ENCODE peak calls at places on chromosomes 6 and 20, in nine cellular contexts. One of them, this sample, is unnamed.

GRCh38 chr6:110618591-110619267 is 142.3 kb upstream of the SLC22A16 start:
- DNase-seq in uterus: no peak
- DNase-seq in AG04450: no peak
- DNase-seq in activated CD8-positive, alpha-beta T cell treated with anti-CD3 and anti-CD28 coated beads for 36 hours: no peak
- DNase-seq in fibroblast of lung: peak
- DNase-seq in HepG2: peak
- DNase-seq in tibial artery: no peak
- DNase-seq in WTC11: no peak
- DNase-seq in OCI-LY7: peak
- DNase-seq in this sample: peak

GRCh38 chr6:32397252-32397920 is 9.6 kb downstream of the BTNL2 start:
- DNase-seq in uterus: no peak
- DNase-seq in AG04450: no peak
- DNase-seq in activated CD8-positive, alpha-beta T cell treated with anti-CD3 and anti-CD28 coated beads for 36 hours: no peak
- DNase-seq in fibroblast of lung: no peak
- DNase-seq in HepG2: no peak
- DNase-seq in tibial artery: no peak
- DNase-seq in WTC11: no peak
- DNase-seq in OCI-LY7: peak
- DNase-seq in this sample: peak

GRCh38 chr6:113315068-113315467 is 542.1 kb upstream of the MARCKS start:
- DNase-seq in uterus: no peak
- DNase-seq in AG04450: no peak
- DNase-seq in activated CD8-positive, alpha-beta T cell treated with anti-CD3 and anti-CD28 coated beads for 36 hours: no peak
- DNase-seq in fibroblast of lung: no peak
- DNase-seq in HepG2: no peak
- DNase-seq in tibial artery: no peak
- DNase-seq in WTC11: no peak
- DNase-seq in OCI-LY7: no peak
- DNase-seq in this sample: no peak

GRCh38 chr6:167985911-167986595 is 11.4 kb upstream of the KIF25 start:
- DNase-seq in uterus: no peak
- DNase-seq in AG04450: no peak
- DNase-seq in activated CD8-positive, alpha-beta T cell treated with anti-CD3 and anti-CD28 coated beads for 36 hours: no peak
- DNase-seq in fibroblast of lung: no peak
- DNase-seq in HepG2: no peak
- DNase-seq in tibial artery: no peak
- DNase-seq in WTC11: no peak
- DNase-seq in OCI-LY7: no peak
- DNase-seq in this sample: no peak

GRCh38 chr6:33975631-33976424 is 170.1 kb downstream of the GRM4 start:
- DNase-seq in uterus: peak
- DNase-seq in AG04450: no peak
- DNase-seq in activated CD8-positive, alpha-beta T cell treated with anti-CD3 and anti-CD28 coated beads for 36 hours: no peak
- DNase-seq in fibroblast of lung: no peak
- DNase-seq in HepG2: no peak
- DNase-seq in tibial artery: peak
- DNase-seq in WTC11: peak
- DNase-seq in OCI-LY7: no peak
- DNase-seq in this sample: no peak

GRCh38 chr6:1392813-1393640 is 3.7 kb downstream of the FOXF2 start:
- DNase-seq in uterus: no peak
- DNase-seq in AG04450: no peak
- DNase-seq in activated CD8-positive, alpha-beta T cell treated with anti-CD3 and anti-CD28 coated beads for 36 hours: no peak
- DNase-seq in fibroblast of lung: peak
- DNase-seq in HepG2: no peak
- DNase-seq in tibial artery: no peak
- DNase-seq in WTC11: no peak
- DNase-seq in OCI-LY7: no peak
- DNase-seq in this sample: no peak

GRCh38 chr6:109961666-109962065 is 16.4 kb upstream of the GPR6 start:
- DNase-seq in uterus: no peak
- DNase-seq in AG04450: no peak
- DNase-seq in activated CD8-positive, alpha-beta T cell treated with anti-CD3 and anti-CD28 coated beads for 36 hours: peak
- DNase-seq in fibroblast of lung: no peak
- DNase-seq in HepG2: no peak
- DNase-seq in tibial artery: no peak
- DNase-seq in WTC11: no peak
- DNase-seq in OCI-LY7: no peak
- DNase-seq in this sample: no peak

GRCh38 chr6:134198093-134198492 is 119.8 kb downstream of the SGK1 start:
- DNase-seq in uterus: no peak
- DNase-seq in AG04450: no peak
- DNase-seq in activated CD8-positive, alpha-beta T cell treated with anti-CD3 and anti-CD28 coated beads for 36 hours: no peak
- DNase-seq in fibroblast of lung: no peak
- DNase-seq in HepG2: peak
- DNase-seq in tibial artery: no peak
- DNase-seq in WTC11: no peak
- DNase-seq in OCI-LY7: no peak
- DNase-seq in this sample: no peak

GRCh38 chr6:53361549-53362031 is 12.8 kb upstream of the ELOVL5 start:
- DNase-seq in uterus: no peak
- DNase-seq in AG04450: no peak
- DNase-seq in activated CD8-positive, alpha-beta T cell treated with anti-CD3 and anti-CD28 coated beads for 36 hours: peak
- DNase-seq in fibroblast of lung: no peak
- DNase-seq in HepG2: no peak
- DNase-seq in tibial artery: no peak
- DNase-seq in WTC11: no peak
- DNase-seq in OCI-LY7: no peak
- DNase-seq in this sample: peak

GRCh38 chr6:118712955-118713354 is 61.6 kb upstream of the CEP85L start:
- DNase-seq in uterus: no peak
- DNase-seq in AG04450: no peak
- DNase-seq in activated CD8-positive, alpha-beta T cell treated with anti-CD3 and anti-CD28 coated beads for 36 hours: no peak
- DNase-seq in fibroblast of lung: peak
- DNase-seq in HepG2: no peak
- DNase-seq in tibial artery: no peak
- DNase-seq in WTC11: no peak
- DNase-seq in OCI-LY7: no peak
- DNase-seq in this sample: no peak

GRCh38 chr6:166419268-166419667 is 36.5 kb upstream of the MPC1 start:
- DNase-seq in uterus: no peak
- DNase-seq in AG04450: no peak
- DNase-seq in activated CD8-positive, alpha-beta T cell treated with anti-CD3 and anti-CD28 coated beads for 36 hours: peak
- DNase-seq in fibroblast of lung: peak
- DNase-seq in HepG2: no peak
- DNase-seq in tibial artery: peak
- DNase-seq in WTC11: no peak
- DNase-seq in OCI-LY7: peak
- DNase-seq in this sample: peak

GRCh38 chr6:7138111-7138510 is 30.4 kb downstream of the RREB1 start:
- DNase-seq in uterus: no peak
- DNase-seq in AG04450: no peak
- DNase-seq in activated CD8-positive, alpha-beta T cell treated with anti-CD3 and anti-CD28 coated beads for 36 hours: no peak
- DNase-seq in fibroblast of lung: no peak
- DNase-seq in HepG2: no peak
- DNase-seq in tibial artery: no peak
- DNase-seq in WTC11: no peak
- DNase-seq in OCI-LY7: no peak
- DNase-seq in this sample: no peak

GRCh38 chr6:3958255-3958654 is 109.1 kb downstream of the FAM50B start:
- DNase-seq in uterus: no peak
- DNase-seq in AG04450: no peak
- DNase-seq in activated CD8-positive, alpha-beta T cell treated with anti-CD3 and anti-CD28 coated beads for 36 hours: no peak
- DNase-seq in fibroblast of lung: no peak
- DNase-seq in HepG2: no peak
- DNase-seq in tibial artery: no peak
- DNase-seq in WTC11: no peak
- DNase-seq in OCI-LY7: no peak
- DNase-seq in this sample: no peak

GRCh38 chr6:56156643-56157042 is 90.7 kb downstream of the COL21A1 start:
- DNase-seq in uterus: no peak
- DNase-seq in AG04450: no peak
- DNase-seq in activated CD8-positive, alpha-beta T cell treated with anti-CD3 and anti-CD28 coated beads for 36 hours: no peak
- DNase-seq in fibroblast of lung: no peak
- DNase-seq in HepG2: peak
- DNase-seq in tibial artery: no peak
- DNase-seq in WTC11: no peak
- DNase-seq in OCI-LY7: no peak
- DNase-seq in this sample: no peak

GRCh38 chr6:44538131-44538835 is 150.8 kb downstream of the CDC5L start:
- DNase-seq in uterus: no peak
- DNase-seq in AG04450: no peak
- DNase-seq in activated CD8-positive, alpha-beta T cell treated with anti-CD3 and anti-CD28 coated beads for 36 hours: no peak
- DNase-seq in fibroblast of lung: no peak
- DNase-seq in HepG2: no peak
- DNase-seq in tibial artery: peak
- DNase-seq in WTC11: no peak
- DNase-seq in OCI-LY7: no peak
- DNase-seq in this sample: no peak

GRCh38 chr6:20180935-20181334 is 31.3 kb downstream of the MBOAT1 start:
- DNase-seq in uterus: no peak
- DNase-seq in AG04450: no peak
- DNase-seq in activated CD8-positive, alpha-beta T cell treated with anti-CD3 and anti-CD28 coated beads for 36 hours: no peak
- DNase-seq in fibroblast of lung: no peak
- DNase-seq in HepG2: no peak
- DNase-seq in tibial artery: no peak
- DNase-seq in WTC11: no peak
- DNase-seq in OCI-LY7: no peak
- DNase-seq in this sample: peak

GRCh38 chr6:20173833-20174796 is 38.2 kb downstream of the MBOAT1 start:
- DNase-seq in uterus: no peak
- DNase-seq in AG04450: no peak
- DNase-seq in activated CD8-positive, alpha-beta T cell treated with anti-CD3 and anti-CD28 coated beads for 36 hours: no peak
- DNase-seq in fibroblast of lung: no peak
- DNase-seq in HepG2: no peak
- DNase-seq in tibial artery: no peak
- DNase-seq in WTC11: no peak
- DNase-seq in OCI-LY7: no peak
- DNase-seq in this sample: no peak

GRCh38 chr6:20178327-20178726 is 33.9 kb downstream of the MBOAT1 start:
- DNase-seq in uterus: no peak
- DNase-seq in AG04450: no peak
- DNase-seq in activated CD8-positive, alpha-beta T cell treated with anti-CD3 and anti-CD28 coated beads for 36 hours: no peak
- DNase-seq in fibroblast of lung: no peak
- DNase-seq in HepG2: no peak
- DNase-seq in tibial artery: no peak
- DNase-seq in WTC11: no peak
- DNase-seq in OCI-LY7: no peak
- DNase-seq in this sample: no peak

GRCh38 chr6:20172842-20173456 is 39.3 kb downstream of the MBOAT1 start:
- DNase-seq in uterus: no peak
- DNase-seq in AG04450: no peak
- DNase-seq in activated CD8-positive, alpha-beta T cell treated with anti-CD3 and anti-CD28 coated beads for 36 hours: no peak
- DNase-seq in fibroblast of lung: no peak
- DNase-seq in HepG2: no peak
- DNase-seq in tibial artery: no peak
- DNase-seq in WTC11: no peak
- DNase-seq in OCI-LY7: no peak
- DNase-seq in this sample: no peak

GRCh38 chr6:20175810-20176209 is 36.5 kb downstream of the MBOAT1 start:
- DNase-seq in uterus: no peak
- DNase-seq in AG04450: no peak
- DNase-seq in activated CD8-positive, alpha-beta T cell treated with anti-CD3 and anti-CD28 coated beads for 36 hours: no peak
- DNase-seq in fibroblast of lung: no peak
- DNase-seq in HepG2: no peak
- DNase-seq in tibial artery: no peak
- DNase-seq in WTC11: no peak
- DNase-seq in OCI-LY7: no peak
- DNase-seq in this sample: no peak
- TF ChIP-seq CTCF in uterus: no peak
- TF ChIP-seq CTCF in AG04450: no peak
- TF ChIP-seq CTCF in activated CD8-positive, alpha-beta T cell treated with anti-CD3 and anti-CD28 coated beads for 36 hours: no peak
- TF ChIP-seq CTCF in fibroblast of lung: no peak
- TF ChIP-seq CTCF in HepG2: no peak
- TF ChIP-seq CTCF in tibial artery: no peak
- TF ChIP-seq CTCF in WTC11: no peak
- TF ChIP-seq CTCF in OCI-LY7: no peak
- TF ChIP-seq CTCF in this sample: no peak

DNA sequence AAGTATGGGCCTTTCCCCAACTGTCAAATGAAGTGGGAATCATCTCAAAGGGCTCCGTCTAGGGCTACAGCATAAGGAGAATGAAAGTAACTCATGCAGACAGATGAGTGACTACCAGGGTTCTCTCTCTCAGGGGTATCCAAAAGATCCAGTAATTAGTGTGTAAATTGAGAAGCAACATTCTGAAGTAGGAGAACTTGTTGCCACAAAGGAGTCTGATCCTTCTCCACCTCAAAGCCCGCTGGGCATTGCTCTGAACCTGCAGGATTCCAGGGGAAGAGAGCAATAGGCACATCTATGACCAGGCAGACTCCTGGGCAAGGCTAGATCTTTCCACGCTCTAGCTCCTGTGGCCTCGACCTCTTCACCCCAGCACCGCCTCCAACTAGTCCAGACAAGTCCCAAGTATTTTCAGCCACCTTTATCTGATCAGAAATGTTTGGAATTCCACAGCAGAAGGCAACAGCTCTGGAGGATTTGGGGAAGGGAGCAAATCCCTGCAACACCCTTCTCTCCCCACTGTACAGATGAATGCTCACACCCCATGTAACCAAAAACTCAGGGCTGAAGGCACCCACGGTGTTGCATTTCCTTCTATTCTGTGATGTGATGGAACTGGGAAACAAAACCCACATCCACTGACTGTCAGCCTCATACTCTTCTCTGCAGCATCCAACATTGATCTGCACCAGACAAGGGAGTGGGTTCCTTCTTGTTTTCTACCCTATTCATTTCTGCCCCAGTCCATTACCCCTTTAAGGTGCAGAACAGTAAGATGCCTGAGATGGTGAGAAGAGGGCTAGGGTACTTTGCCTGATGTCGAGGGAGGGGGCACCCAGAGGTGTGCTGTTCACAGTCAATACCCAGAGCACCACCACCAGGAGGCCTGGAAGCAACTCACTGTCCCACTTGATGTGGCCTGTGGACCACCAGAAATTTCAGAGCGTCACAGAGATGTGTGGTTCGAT is 41.0 kb downstream of the COX4I2 start:
- DNase-seq in uterus: no peak
- DNase-seq in AG04450: no peak
- DNase-seq in activated CD8-positive, alpha-beta T cell treated with anti-CD3 and anti-CD28 coated beads for 36 hours: peak
- DNase-seq in fibroblast of lung: no peak
- DNase-seq in HepG2: peak
- DNase-seq in tibial artery: no peak
- DNase-seq in WTC11: no peak
- DNase-seq in OCI-LY7: no peak
- DNase-seq in this sample: no peak
- TF ChIP-seq CTCF in uterus: no peak
- TF ChIP-seq CTCF in AG04450: no peak
- TF ChIP-seq CTCF in activated CD8-positive, alpha-beta T cell treated with anti-CD3 and anti-CD28 coated beads for 36 hours: no peak
- TF ChIP-seq CTCF in fibroblast of lung: no peak
- TF ChIP-seq CTCF in HepG2: peak
- TF ChIP-seq CTCF in tibial artery: no peak
- TF ChIP-seq CTCF in WTC11: no peak
- TF ChIP-seq CTCF in OCI-LY7: no peak
- TF ChIP-seq CTCF in this sample: no peak

GRCh38 chr6:135759831-135760230 is 91.7 kb upstream of the PDE7B start:
- DNase-seq in uterus: no peak
- DNase-seq in AG04450: no peak
- DNase-seq in activated CD8-positive, alpha-beta T cell treated with anti-CD3 and anti-CD28 coated beads for 36 hours: peak
- DNase-seq in fibroblast of lung: no peak
- DNase-seq in HepG2: peak
- DNase-seq in tibial artery: no peak
- DNase-seq in WTC11: peak
- DNase-seq in OCI-LY7: peak
- DNase-seq in this sample: no peak
- TF ChIP-seq CTCF in uterus: no peak
- TF ChIP-seq CTCF in AG04450: no peak
- TF ChIP-seq CTCF in activated CD8-positive, alpha-beta T cell treated with anti-CD3 and anti-CD28 coated beads for 36 hours: no peak
- TF ChIP-seq CTCF in fibroblast of lung: no peak
- TF ChIP-seq CTCF in HepG2: peak
- TF ChIP-seq CTCF in tibial artery: no peak
- TF ChIP-seq CTCF in WTC11: no peak
- TF ChIP-seq CTCF in OCI-LY7: peak
- TF ChIP-seq CTCF in this sample: no peak

GRCh38 chr6:143501851-143502250 is 9.7 kb downstream of the FUCA2 start:
- DNase-seq in uterus: no peak
- DNase-seq in AG04450: no peak
- DNase-seq in activated CD8-positive, alpha-beta T cell treated with anti-CD3 and anti-CD28 coated beads for 36 hours: no peak
- DNase-seq in fibroblast of lung: peak
- DNase-seq in HepG2: no peak
- DNase-seq in tibial artery: no peak
- DNase-seq in WTC11: no peak
- DNase-seq in OCI-LY7: peak
- DNase-seq in this sample: no peak
- TF ChIP-seq CTCF in uterus: no peak
- TF ChIP-seq CTCF in AG04450: no peak
- TF ChIP-seq CTCF in activated CD8-positive, alpha-beta T cell treated with anti-CD3 and anti-CD28 coated beads for 36 hours: no peak
- TF ChIP-seq CTCF in fibroblast of lung: peak
- TF ChIP-seq CTCF in HepG2: peak
- TF ChIP-seq CTCF in tibial artery: no peak
- TF ChIP-seq CTCF in WTC11: no peak
- TF ChIP-seq CTCF in OCI-LY7: peak
- TF ChIP-seq CTCF in this sample: no peak